ENCODE peak calls at places on chromosomes 12 and 14, in four cellular contexts. G is K562, U is GM12878, T is HepG2. Y is an unnamed sample.
A peak's percentile ranks its signal among the peaks of the same experiment; 100 is the strongest.

GRCh38 chr12:30719060-30719459 is 23.4 kb upstream of the IPO8 start:
- DNase-seq in U (no peak), T (no peak), G (no peak), Y (no peak)

GRCh38 chr14:67477926-67478915 is 10.3 kb downstream of the TMEM229B start:
- DNase-seq in G (no peak), U (no peak), T (no peak), Y (no peak)

GRCh38 chr12:116876151-116876869 is 4.9 kb downstream of the HRK start:
- DNase-seq in G (no peak), T (no peak), U (no peak), Y (no peak)

GRCh38 chr14:58060077-58060476 is 91.9 kb downstream of the ARMH4 start:
- DNase-seq in T (no peak), U (no peak), G (no peak), Y (no peak)

GRCh38 chr14:22653012-22653621 is 9.0 kb upstream of the OR6J1 start:
- DNase-seq in T (peak; percentile 86), U (no peak), G (peak; percentile 47), Y (peak; percentile 75)

GRCh38 chr12:2894961-2895360 is 4.3 kb downstream of the TULP3 start:
- DNase-seq in T (no peak), U (no peak), G (no peak), Y (no peak)

GRCh38 chr12:1916396-1917171 is 1.9 kb downstream of the CACNA2D4 start:
- DNase-seq in G (peak; percentile 58), U (no peak), T (no peak), Y (no peak)

GRCh38 chr12:96190403-96191170 is 3.6 kb upstream of the ELK3 start:
- DNase-seq in G (no peak), U (no peak), T (peak; percentile 23), Y (no peak)

GRCh38 chr12:63308701-63309100 is 157.7 kb upstream of the AVPR1A start:
- DNase-seq in U (no peak), G (no peak), T (no peak), Y (no peak)

GRCh38 chr14:53510281-53510912 is 357.3 kb upstream of the DDHD1 start:
- DNase-seq in U (no peak), G (no peak), T (no peak), Y (no peak)

GRCh38 chr14:22524105-22524783 is 64.8 kb downstream of the DAD1 start:
- DNase-seq in U (no peak), T (no peak), G (no peak), Y (no peak)

GRCh38 chr12:131092911-131093901 is 139.5 kb downstream of the ADGRD1 start:
- DNase-seq in T (no peak), U (peak; percentile 98), G (no peak), Y (no peak)

DNA sequence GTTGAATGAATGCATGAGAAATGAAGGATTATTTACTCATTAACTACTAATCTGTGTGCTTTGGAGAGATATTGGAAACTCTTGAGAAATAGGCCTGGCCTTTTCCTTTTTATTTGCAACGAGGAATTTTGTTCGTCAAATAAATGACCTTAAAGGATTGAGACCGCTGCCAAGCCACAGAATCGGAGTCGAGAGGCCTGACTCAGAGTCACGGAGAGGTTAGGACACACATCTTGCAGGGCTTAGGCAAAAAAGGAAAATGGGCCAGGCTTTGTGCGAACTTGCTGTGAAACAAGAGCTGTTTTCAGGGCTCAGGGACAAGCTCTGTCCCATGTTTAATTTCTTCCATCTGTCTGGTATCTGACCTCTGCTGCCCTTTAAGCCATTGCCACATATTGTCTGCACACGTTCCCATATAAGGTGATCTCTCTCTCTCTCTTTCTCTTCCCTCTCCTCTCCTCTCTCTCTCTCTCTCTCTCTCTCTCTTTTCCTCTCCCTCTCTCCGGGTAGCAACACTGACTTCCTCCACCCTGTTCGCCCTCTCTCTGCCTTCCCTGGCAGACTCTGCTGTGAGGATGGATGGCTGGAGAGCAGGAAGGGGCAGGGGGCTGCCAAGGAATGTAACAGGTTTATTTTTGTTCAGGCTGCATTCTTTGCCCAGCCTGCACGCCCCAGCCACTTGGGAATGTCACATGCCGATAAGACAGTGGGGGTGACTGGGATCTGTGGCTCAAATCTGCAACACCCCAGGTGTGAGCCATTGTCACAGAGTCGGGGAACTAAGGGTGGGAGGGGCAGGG is 14.9 kb upstream of the IFT81 start:
- DNase-seq in G (no peak), U (no peak), T (peak; percentile 93), Y (peak; percentile 81)
- TF ChIP-seq POLR2A in G (no peak), U (no peak), T (peak; percentile 37), Y (no peak)

GRCh38 chr14:75183225-75183624 is 6.8 kb upstream of the TMED10 start:
- DNase-seq in T (no peak), U (no peak), G (no peak), Y (no peak)

GRCh38 chr14:75184039-75184438 is 7.6 kb upstream of the TMED10 start:
- DNase-seq in U (no peak), T (no peak), G (no peak), Y (no peak)

GRCh38 chr14:75181426-75182062 is 5.1 kb upstream of the TMED10 start:
- DNase-seq in T (peak; percentile 33), G (no peak), U (no peak), Y (no peak)

GRCh38 chr14:75184447-75184846 is 8.0 kb upstream of the TMED10 start:
- DNase-seq in G (no peak), T (no peak), U (peak; percentile 17), Y (no peak)

GRCh38 chr14:75182820-75183219 is 6.4 kb upstream of the TMED10 start:
- DNase-seq in T (peak; percentile 50), U (no peak), G (no peak), Y (no peak)
- H2AFZ ChIP-seq in T (no peak overlapping the region), U (no peak overlapping the region), G (no peak overlapping the region), Y (no peak overlapping the region)

GRCh38 chr12:47207829-47208248 is 128.1 kb upstream of the AMIGO2 start:
- DNase-seq in G (no peak), U (peak; percentile 66), T (no peak), Y (no peak)
- TF ChIP-seq MYC in G (no peak), U (no peak), T (no peak), Y (no peak)

DNA sequence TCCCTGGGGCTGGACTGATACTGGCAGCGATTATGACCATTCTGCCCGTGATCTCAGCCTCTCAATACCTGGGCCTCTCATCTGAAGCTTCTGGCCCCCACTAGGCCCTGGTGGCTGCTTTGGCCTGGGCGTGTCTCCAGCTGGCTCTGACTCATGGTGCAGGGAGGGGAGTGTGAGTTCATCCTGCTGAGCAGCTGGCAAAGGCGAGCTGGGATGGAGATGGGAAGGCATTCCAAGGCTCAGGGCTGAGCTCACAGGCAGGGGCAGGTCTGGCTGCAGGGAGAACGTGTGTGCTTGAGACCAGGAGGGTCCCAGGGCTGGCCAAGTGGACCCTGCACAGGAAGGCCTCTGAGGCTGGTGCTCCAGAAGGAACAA is 221.8 kb downstream of the TMEM121 start:
- DNase-seq in T (no peak), G (no peak), U (no peak), Y (no peak)
- TF ChIP-seq POLR2A in T (no peak), G (no peak), U (no peak), Y (no peak)

DNA sequence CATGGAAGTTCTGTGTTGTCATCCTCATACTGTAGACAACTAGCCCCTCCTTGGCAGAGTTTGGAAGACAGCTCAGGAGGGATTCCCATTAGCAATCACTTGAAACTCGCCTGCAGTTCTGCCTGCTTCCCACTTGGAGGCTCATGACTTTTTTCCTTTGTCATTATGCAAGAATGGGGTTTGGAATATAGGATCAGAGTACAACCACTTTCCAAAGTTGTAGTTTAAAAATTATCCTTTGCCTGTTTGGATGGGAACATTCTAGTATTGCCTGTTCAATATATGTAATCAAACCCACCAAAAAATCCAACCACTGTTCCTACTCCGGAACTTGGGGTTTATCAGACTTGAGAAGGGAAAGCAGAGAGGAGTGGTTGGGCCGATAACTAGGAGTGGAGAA is 2.1 kb upstream of the GPD1 start:
- DNase-seq in U (no peak), G (peak; percentile 37), T (peak; percentile 55), Y (peak; percentile 22)
- H2AFZ ChIP-seq in U (no peak overlapping the region), G (no peak overlapping the region), T (no peak overlapping the region), Y (no peak overlapping the region)

DNA sequence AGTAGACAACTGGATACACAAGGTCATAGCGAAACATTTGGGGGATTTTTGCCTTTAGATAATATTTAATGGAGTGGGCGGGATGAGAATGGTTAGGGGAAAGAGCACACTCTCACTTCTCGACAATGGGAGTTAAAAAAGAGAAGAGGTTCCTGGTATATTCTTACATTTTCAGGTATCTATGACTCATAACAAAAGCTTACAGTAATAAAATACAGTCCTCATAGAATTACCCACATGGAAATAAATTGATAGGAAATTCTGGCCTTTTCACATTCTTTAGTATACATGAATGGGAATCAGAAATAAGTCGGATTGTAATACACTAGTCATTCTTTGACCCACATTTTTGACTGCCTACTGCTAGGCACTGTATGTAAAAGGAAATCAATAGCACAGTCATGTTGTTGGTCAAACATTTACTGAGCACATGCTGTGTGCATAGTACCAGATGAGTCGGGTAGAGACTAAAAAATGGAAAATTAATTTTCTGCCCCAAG is 8.2 kb upstream of the CRADD start:
- DNase-seq in U (peak; percentile 32), T (peak; percentile 9), G (no peak), Y (no peak)
- TF ChIP-seq MYC in U (no peak), T (no peak), G (no peak), Y (no peak)

GRCh38 chr12:121582583-121583333 is 1.9 kb upstream of the KDM2B start:
- DNase-seq in T (peak; percentile 86), G (peak; percentile 45), U (no peak), Y (peak; percentile 62)
- TF ChIP-seq POLR2A in T (no peak), G (no peak), U (no peak), Y (no peak)

GRCh38 chr14:100303925-100304324 is 2.3 kb downstream of the SLC25A29 start:
- DNase-seq in U (no peak), T (no peak), G (no peak), Y (no peak)

GRCh38 chr14:100306506-100307214 is 416 bp upstream of the SLC25A29 start:
- DNase-seq in G (peak; percentile 93), U (no peak), T (peak; percentile 70), Y (peak; percentile 91)

GRCh38 chr14:100306256-100306505 is at the start of gene SLC25A29:
- DNase-seq in G (no peak), U (no peak), T (no peak), Y (no peak)

GRCh38 chr14:100305446-100306255 is 593 bp downstream of the SLC25A29 start:
- DNase-seq in U (no peak), G (peak; percentile 25), T (no peak), Y (peak; percentile 34)

DNA sequence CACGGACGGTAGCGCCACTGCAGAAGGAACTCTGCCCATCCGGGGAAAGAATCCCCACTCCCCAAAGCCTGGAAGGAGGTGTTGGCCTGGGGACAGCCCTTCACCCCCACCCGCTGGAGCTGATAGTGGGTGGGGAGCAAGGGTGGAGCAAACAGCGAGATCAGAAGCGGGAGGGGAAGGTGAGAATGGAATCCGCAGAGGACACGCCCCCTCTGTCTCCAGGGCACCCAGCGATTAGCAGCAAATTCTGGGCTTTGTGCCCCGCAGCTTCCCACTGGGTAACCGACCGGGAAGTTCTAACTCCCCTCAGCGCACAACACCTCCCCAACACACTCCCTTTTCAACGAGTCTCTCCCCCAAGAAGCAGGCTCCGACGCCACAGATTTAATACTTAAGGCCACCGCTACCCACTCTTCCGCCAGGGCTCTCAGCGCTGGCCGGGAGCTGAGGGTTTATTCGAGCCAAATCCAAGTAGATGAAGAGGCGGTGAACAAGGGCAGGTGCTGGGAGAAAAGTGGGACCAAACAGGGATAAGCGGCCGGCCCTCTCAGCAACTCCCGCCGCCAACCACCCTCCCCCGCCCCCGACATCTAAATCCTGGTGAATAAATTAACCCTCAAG is 1.3 kb downstream of the SLC25A29 start:
- DNase-seq in T (no peak), G (peak; percentile 60), U (no peak), Y (peak; percentile 51)
- H2AFZ ChIP-seq in T (no peak overlapping the region), G (peak overlapping the region; percentile 59), U (no peak overlapping the region), Y (no peak overlapping the region)

DNA sequence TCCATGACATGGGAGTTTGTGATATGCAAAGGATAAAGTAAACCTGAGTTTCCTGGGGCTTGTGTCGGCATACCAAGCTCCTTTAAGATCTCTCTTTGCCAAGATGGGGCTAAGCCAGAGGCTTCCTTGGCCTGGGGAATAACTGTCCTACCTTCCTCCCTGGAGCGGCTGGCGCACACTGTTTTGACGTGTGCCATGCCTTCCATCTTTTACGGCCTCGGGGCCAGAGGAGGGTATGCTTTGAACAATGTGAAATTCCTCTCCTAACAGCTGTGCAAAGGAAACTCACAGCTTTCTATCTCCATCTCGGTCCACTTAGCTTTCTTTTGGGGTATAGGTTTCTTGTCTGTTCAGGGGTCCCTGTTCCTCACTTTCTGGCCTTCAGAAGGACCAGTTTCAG is 55.2 kb downstream of the NTF3 start:
- DNase-seq in T (no peak), G (no peak), U (no peak), Y (no peak)
- TF ChIP-seq MYC in T (no peak), G (no peak), U (no peak), Y (no peak)